ENCODE peak calls at places on chromosomes 4 and X, in seven cellular contexts. S, Q, I, C, A, J and B are unnamed samples. For H3K4me1, the result is how much of the 10 kb centered on the place peaks cover.

GRCh38 chrX:104285201-104285600 is 30.5 kb upstream of the ESX1 start:
- DNase-seq in S (no peak), Q (no peak), I (no peak), C (no peak), A (no peak), J (no peak), B (no peak)

GRCh38 chr4:87073570-87074470 is 139.0 kb downstream of the AFF1 start:
- DNase-seq in S (no peak), Q (no peak), I (peak), C (no peak), A (peak), J (no peak), B (peak)

GRCh38 chr4:6506616-6507140 is 34.3 kb upstream of the PPP2R2C start:
- DNase-seq in S (no peak), Q (no peak), I (no peak), C (no peak), A (no peak), J (no peak), B (no peak)

GRCh38 chrX:88883205-88883604 is 136.2 kb downstream of the CPXCR1 start:
- DNase-seq in S (no peak), Q (no peak), I (no peak), C (no peak), A (no peak), J (no peak), B (no peak)

GRCh38 chr4:180380733-180381132 is 1862.5 kb upstream of the TENM3 start:
- DNase-seq in S (no peak), Q (no peak), I (no peak), C (no peak), A (no peak), J (no peak), B (no peak)

GRCh38 chrX:8988456-8988855 is 45.5 kb downstream of the FAM9B start:
- DNase-seq in S (no peak), Q (peak), I (no peak), C (no peak), A (no peak), J (peak), B (no peak)

GRCh38 chr4:1381944-1382541 is 24.2 kb downstream of the NKX1-1 start:
- DNase-seq in S (no peak), Q (peak), I (peak), C (no peak), A (no peak), J (no peak), B (no peak)

GRCh38 chr4:167854881-167855280 is 237.5 kb upstream of the ANXA10 start:
- DNase-seq in S (no peak), Q (no peak), I (no peak), C (no peak), A (no peak), J (no peak), B (no peak)

GRCh38 chr4:87220094-87220831 is at the start of gene KLHL8:
- DNase-seq in S (peak), Q (peak), I (peak), C (peak), A (peak), J (peak), B (peak)

GRCh38 chr4:52546449-52546848 is 112.7 kb downstream of the USP46 start:
- DNase-seq in S (no peak), Q (no peak), I (no peak), C (no peak), A (no peak), J (no peak), B (no peak)

GRCh38 chr4:122668241-122668640 is 47.4 kb upstream of the IL21 start:
- DNase-seq in S (no peak), Q (no peak), I (no peak), C (no peak), A (no peak), J (no peak), B (no peak)

GRCh38 chr4:10032625-10033024 is 11.3 kb upstream of the SLC2A9 start:
- DNase-seq in S (no peak), Q (peak), I (no peak), C (no peak), A (no peak), J (peak), B (no peak)

GRCh38 chr4:76836860-76837564 is 60.9 kb downstream of the SOWAHB start:
- DNase-seq in S (no peak), Q (no peak), I (no peak), C (no peak), A (no peak), J (no peak), B (no peak)

GRCh38 chr4:104490770-104491395 is 3.8 kb downstream of the CXXC4 start:
- DNase-seq in S (peak), Q (peak), I (peak), C (peak), A (peak), J (peak), B (peak)

GRCh38 chrX:15151267-15152196 is 118.4 kb downstream of the ASB9 start:
- DNase-seq in S (no peak), Q (no peak), I (no peak), C (no peak), A (no peak), J (no peak), B (no peak)

GRCh38 chr4:156293657-156294297 is 340.1 kb upstream of the CTSO start:
- DNase-seq in S (no peak), Q (no peak), I (no peak), C (no peak), A (no peak), J (no peak), B (no peak)

GRCh38 chr4:128850252-128850651 is 40.8 kb downstream of the JADE1 start:
- DNase-seq in S (no peak), Q (no peak), I (no peak), C (no peak), A (no peak), J (no peak), B (no peak)

GRCh38 chrX:9614016-9614415 is 149.2 kb downstream of the TBL1X start:
- DNase-seq in S (no peak), Q (no peak), I (no peak), C (no peak), A (no peak), J (no peak), B (no peak)

GRCh38 chr4:27006247-27006603 is 145.6 kb downstream of the STIM2 start:
- DNase-seq in S (no peak), Q (no peak), I (no peak), C (no peak), A (no peak), J (no peak), B (no peak)

GRCh38 chrX:67050760-67051159 is 411.9 kb upstream of the EDA2R start:
- DNase-seq in S (no peak), Q (no peak), I (no peak), C (no peak), A (no peak), J (no peak), B (no peak)

GRCh38 chr4:47705326-47705981 is 132.4 kb downstream of the CORIN start:
- DNase-seq in S (no peak), Q (no peak), I (no peak), C (peak), A (no peak), J (no peak), B (no peak)

GRCh38 chr4:77669911-77670590 is 64.4 kb downstream of the CXCL13 start:
- DNase-seq in S (no peak), Q (no peak), I (no peak), C (no peak), A (no peak), J (no peak), B (no peak)

GRCh38 chrX:1393871-1394615 is 2.1 kb upstream of the SLC25A6 start:
- DNase-seq in S (no peak), Q (peak), I (peak), C (no peak), A (no peak), J (peak), B (no peak)

GRCh38 chrX:150219374-150220185 is 143.5 kb upstream of the MAMLD1 start:
- DNase-seq in S (no peak), Q (no peak), I (no peak), C (no peak), A (no peak), J (no peak), B (no peak)

GRCh38 chrX:68831405-68832100 is 2.7 kb downstream of the EFNB1 start:
- DNase-seq in S (no peak), Q (no peak), I (peak), C (no peak), A (no peak), J (peak), B (no peak)

GRCh38 chr4:77349796-77350195 is 192.8 kb downstream of the CCNG2 start:
- DNase-seq in S (no peak), Q (no peak), I (no peak), C (no peak), A (no peak), J (no peak), B (no peak)

GRCh38 chr4:26385690-26386089 is 64.9 kb downstream of the RBPJ start:
- DNase-seq in S (no peak), Q (no peak), I (no peak), C (no peak), A (no peak), J (peak), B (no peak)

GRCh38 chr4:180784940-180785339 is 1458.3 kb upstream of the TENM3 start:
- DNase-seq in S (no peak), Q (no peak), I (no peak), C (no peak), A (no peak), J (no peak), B (no peak)

GRCh38 chr4:16667464-16667863 is 231.0 kb downstream of the LDB2 start:
- DNase-seq in S (no peak), Q (no peak), I (no peak), C (no peak), A (no peak), J (no peak), B (no peak)

GRCh38 chrX:32276153-32276552 is 935.2 kb downstream of the DMD start:
- DNase-seq in S (no peak), Q (no peak), I (no peak), C (no peak), A (no peak), J (no peak), B (no peak)

GRCh38 chr4:74449571-74450297 is 4.8 kb downstream of the AREG start:
- DNase-seq in S (no peak), Q (no peak), I (no peak), C (no peak), A (no peak), J (no peak), B (no peak)

GRCh38 chr4:102598102-102598758 is 97.1 kb downstream of the NFKB1 start:
- DNase-seq in S (no peak), Q (no peak), I (no peak), C (no peak), A (no peak), J (no peak), B (no peak)

GRCh38 chr4:165204462-165204830 is 2.9 kb upstream of the KLHL2 start:
- DNase-seq in S (no peak), Q (no peak), I (no peak), C (peak), A (no peak), J (peak), B (no peak)

GRCh38 chr4:74733760-74734159 is 60.6 kb downstream of the BTC start:
- DNase-seq in S (no peak), Q (no peak), I (no peak), C (no peak), A (no peak), J (no peak), B (peak)

GRCh38 chr4:159046683-159047082 is 56.2 kb upstream of the RAPGEF2 start:
- DNase-seq in S (no peak), Q (no peak), I (no peak), C (peak), A (no peak), J (no peak), B (peak)

GRCh38 chr4:159045321-159045720 is 57.6 kb upstream of the RAPGEF2 start:
- DNase-seq in S (no peak), Q (no peak), I (no peak), C (no peak), A (no peak), J (no peak), B (no peak)

GRCh38 chr4:159043861-159044260 is 59.0 kb upstream of the RAPGEF2 start:
- DNase-seq in S (no peak), Q (no peak), I (no peak), C (no peak), A (no peak), J (no peak), B (no peak)

GRCh38 chr4:159041058-159042034 is 61.5 kb upstream of the RAPGEF2 start:
- DNase-seq in S (no peak), Q (no peak), I (no peak), C (no peak), A (no peak), J (no peak), B (no peak)

GRCh38 chr4:159042097-159042605 is 60.7 kb upstream of the RAPGEF2 start:
- DNase-seq in S (no peak), Q (no peak), I (no peak), C (peak), A (no peak), J (peak), B (peak)
- H3K4me1 ChIP-seq in S (under half), Q (under half), I (under half), C (under half), A (under half), J (under half), B (under half)

GRCh38 chr4:107348188-107348872 is 312.2 kb upstream of the DKK2 start:
- DNase-seq in S (no peak), Q (no peak), I (no peak), C (no peak), A (no peak), J (no peak), B (no peak)
- TF ChIP-seq EP300 in S (no peak), Q (no peak), I (no peak), C (no peak), A (no peak), J (no peak), B (no peak)

GRCh38 chr4:7648813-7649395 is 214.2 kb upstream of the PSAPL1 start:
- DNase-seq in S (no peak), Q (no peak), I (peak), C (no peak), A (no peak), J (no peak), B (no peak)

GRCh38 chr4:7650606-7651400 is 216.1 kb upstream of the PSAPL1 start:
- DNase-seq in S (no peak), Q (no peak), I (peak), C (peak), A (peak), J (no peak), B (no peak)

GRCh38 chr4:7647932-7648812 is 213.4 kb upstream of the PSAPL1 start:
- DNase-seq in S (no peak), Q (no peak), I (peak), C (peak), A (no peak), J (peak), B (no peak)

GRCh38 chr4:7649741-7650531 is 215.2 kb upstream of the PSAPL1 start:
- DNase-seq in S (no peak), Q (no peak), I (peak), C (peak), A (no peak), J (peak), B (peak)

DNA sequence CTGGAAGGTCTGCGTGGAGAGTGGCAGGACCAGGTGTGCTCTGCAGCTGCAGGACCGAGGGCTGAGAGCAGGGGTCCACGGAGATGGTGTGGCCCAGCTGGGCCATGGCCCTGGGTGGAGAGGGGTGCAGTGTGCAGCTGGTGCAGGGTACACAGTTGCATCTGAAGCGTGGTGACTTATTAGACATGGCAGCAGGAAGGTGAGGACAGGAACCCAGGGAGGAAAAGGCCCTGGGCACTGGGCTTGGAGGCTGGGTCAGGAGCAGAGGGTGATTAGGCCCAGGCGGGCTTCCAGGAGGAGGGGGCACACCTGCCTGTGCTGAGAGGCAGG is 214.6 kb upstream of the PSAPL1 start:
- DNase-seq in S (no peak), Q (no peak), I (no peak), C (no peak), A (no peak), J (no peak), B (no peak)
- H3K4me1 ChIP-seq in S (under half), Q (under half), I (under half), C (under half), A (under half), J (under half), B (under half)

GRCh38 chr4:38896940-38897339 is 29.3 kb downstream of the FAM114A1 start:
- DNase-seq in S (no peak), Q (no peak), I (no peak), C (no peak), A (no peak), J (no peak), B (no peak)

GRCh38 chr4:38902221-38902620 is 34.6 kb downstream of the FAM114A1 start:
- DNase-seq in S (no peak), Q (no peak), I (no peak), C (no peak), A (no peak), J (no peak), B (no peak)

GRCh38 chr4:38902695-38903094 is 35.1 kb downstream of the FAM114A1 start:
- DNase-seq in S (peak), Q (no peak), I (no peak), C (peak), A (no peak), J (no peak), B (no peak)

GRCh38 chr4:38894340-38894982 is 26.9 kb downstream of the FAM114A1 start:
- DNase-seq in S (no peak), Q (no peak), I (no peak), C (no peak), A (no peak), J (no peak), B (no peak)

GRCh38 chr4:38898245-38898644 is 30.6 kb downstream of the FAM114A1 start:
- DNase-seq in S (no peak), Q (no peak), I (no peak), C (no peak), A (no peak), J (no peak), B (no peak)
- TF ChIP-seq EP300 in S (no peak), Q (no peak), I (no peak), C (no peak), A (no peak), J (no peak), B (no peak)

DNA sequence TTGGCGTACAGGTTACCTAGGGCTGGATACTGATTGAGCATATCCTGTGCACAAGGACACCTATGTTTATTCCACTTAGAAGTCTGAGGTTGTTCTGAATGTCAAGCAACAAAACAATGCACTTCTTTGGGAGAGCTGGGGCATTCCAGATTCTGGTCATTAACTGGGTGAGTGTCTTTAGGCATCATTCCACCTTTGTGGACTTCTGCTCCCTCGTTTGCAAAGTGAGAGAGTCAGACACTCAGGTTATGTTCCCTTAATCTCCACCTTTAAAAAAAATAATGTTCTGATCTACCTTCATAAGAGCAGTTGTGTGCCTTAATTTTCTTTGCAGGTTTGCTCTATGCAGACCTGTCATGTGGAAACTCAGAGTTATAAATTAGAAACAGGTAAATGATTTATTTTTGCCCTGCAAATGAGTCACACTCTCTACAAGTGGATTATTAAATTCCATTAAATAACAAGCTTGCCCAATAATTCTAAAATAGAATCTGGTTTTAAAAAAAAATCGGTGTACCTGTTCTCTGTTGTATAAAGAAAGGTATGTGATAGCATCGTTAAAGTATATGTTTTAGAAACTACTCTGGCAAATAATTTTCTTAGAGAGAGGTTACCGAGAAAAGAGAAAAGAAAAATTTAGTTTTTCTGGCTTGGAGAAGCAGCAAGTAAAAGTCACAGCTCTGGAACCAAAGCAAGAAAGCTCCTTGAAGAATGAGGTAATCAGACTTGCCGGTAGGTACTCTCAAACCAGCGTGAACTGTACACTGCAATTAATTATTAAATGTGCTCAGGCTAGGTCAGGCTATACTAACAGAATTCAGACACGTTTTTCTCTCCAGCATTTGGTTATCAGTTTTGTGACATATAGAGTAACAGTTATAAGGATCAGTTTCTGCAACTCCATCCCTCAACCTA is 93.2 kb downstream of the SORBS2 start:
- DNase-seq in S (no peak), Q (no peak), I (no peak), C (no peak), A (no peak), J (no peak), B (no peak)
- H3K4me1 ChIP-seq in S (under half), Q (under half), I (half or more), C (under half), A (under half), J (under half), B (under half)

DNA sequence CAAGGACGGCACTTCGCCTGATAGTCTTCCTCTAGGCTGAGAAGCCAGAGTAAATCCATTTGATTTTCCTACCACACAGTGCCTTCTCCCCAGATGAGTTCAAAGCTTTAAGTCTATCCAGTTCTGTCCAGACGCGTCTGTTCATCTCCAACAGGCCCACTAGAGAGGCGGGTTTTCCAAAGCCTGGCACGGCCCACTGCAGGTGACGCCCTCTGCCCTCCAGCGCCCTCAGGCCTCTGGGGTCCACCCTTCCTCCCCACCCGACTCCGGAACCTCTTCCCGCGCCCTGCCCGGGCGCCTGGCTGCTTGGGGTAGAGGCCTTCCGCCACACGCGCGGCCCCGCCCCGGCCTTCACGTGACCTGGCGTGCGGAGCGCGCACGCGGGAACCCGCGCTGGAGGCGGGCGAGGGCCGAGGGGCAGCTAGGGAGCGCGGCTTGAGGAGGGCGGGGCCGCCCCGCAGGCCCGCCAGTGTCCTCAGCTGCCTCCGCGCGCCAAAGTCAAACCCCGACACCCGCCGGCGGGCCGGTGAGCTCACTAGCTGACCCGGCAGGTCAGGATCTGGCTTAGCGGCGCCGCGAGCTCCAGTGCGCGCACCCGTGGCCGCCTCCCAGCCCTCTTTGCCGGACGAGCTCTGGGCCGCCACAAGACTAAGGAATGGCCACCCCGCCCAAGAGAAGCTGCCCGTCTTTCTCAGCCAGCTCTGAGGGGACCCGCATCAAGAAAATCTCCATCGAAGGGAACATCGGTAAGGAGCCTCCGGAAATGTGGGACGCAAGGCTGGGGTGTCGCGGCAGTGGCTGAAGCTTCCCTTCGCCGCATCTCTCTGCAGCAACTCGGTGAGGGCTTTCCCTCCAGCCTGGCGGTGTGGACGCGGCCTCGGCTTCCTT is at the start of gene DCK:
- DNase-seq in S (peak), Q (peak), I (peak), C (peak), A (peak), J (peak), B (peak)
- TF ChIP-seq EP300 in S (no peak), Q (no peak), I (no peak), C (no peak), A (peak), J (peak), B (no peak)

GRCh38 chrX:41931591-41931990 is 8.2 kb upstream of the CASK start:
- DNase-seq in S (no peak), Q (no peak), I (no peak), C (no peak), A (no peak), J (no peak), B (no peak)
- H3K4me1 ChIP-seq in S (under half), Q (under half), I (under half), C (under half), A (under half), J (under half), B (under half)